ENCODE peak calls at places on chromosomes 12 and 14, in six cellular contexts. U, Z, F, O, M and A are unnamed samples.

GRCh38 chr14:33782923-33783322 is 168.0 kb downstream of the EGLN3 start:
- DNase-seq in U (no peak), Z (no peak), F (peak; percentile 20), O (no peak), M (no peak), A (no peak)

GRCh38 chr14:96592591-96593388 is 90.6 kb downstream of the PAPOLA start:
- DNase-seq in U (no peak), Z (peak; percentile 64), F (peak; percentile 67), O (no peak), M (peak; percentile 65), A (peak; percentile 94)

GRCh38 chr12:102833687-102834435 is 83.2 kb downstream of the PAH start:
- DNase-seq in U (no peak), Z (no peak), F (peak; percentile 75), O (no peak), M (no peak), A (no peak)

GRCh38 chr12:4996714-4997113 is 47.0 kb upstream of the KCNA5 start:
- DNase-seq in U (peak; percentile 49), Z (no peak), F (no peak), O (no peak), M (no peak), A (no peak)

GRCh38 chr14:99450266-99450665 is 30.4 kb downstream of the SETD3 start:
- DNase-seq in U (no peak), Z (no peak), F (no peak), O (no peak), M (no peak), A (no peak)

GRCh38 chr12:45634273-45634917 is 95.1 kb upstream of the ARID2 start:
- DNase-seq in U (no peak), Z (no peak), F (no peak), O (no peak), M (no peak), A (no peak)

GRCh38 chr12:102479099-102479887 is 1.1 kb downstream of the IGF1 start:
- DNase-seq in U (no peak), Z (no peak), F (no peak), O (no peak), M (no peak), A (no peak)

GRCh38 chr14:73746540-73747385 is 32.6 kb upstream of the PNMA1 start:
- DNase-seq in U (no peak), Z (no peak), F (no peak), O (no peak), M (no peak), A (no peak)

GRCh38 chr12:53049582-53050318 is at the start of gene TNS2:
- DNase-seq in U (peak; percentile 95), Z (peak; percentile 95), F (peak; percentile 69), O (peak; percentile 90), M (no peak), A (no peak)

GRCh38 chr12:6570264-6570887 is 2.3 kb upstream of the NOP2 start:
- DNase-seq in U (no peak), Z (peak; percentile 72), F (peak; percentile 65), O (no peak), M (peak; percentile 44), A (peak; percentile 50)

GRCh38 chr12:51293693-51294092 is 23.5 kb upstream of the SMAGP start:
- DNase-seq in U (no peak), Z (no peak), F (no peak), O (no peak), M (no peak), A (no peak)

GRCh38 chr12:52155048-52155868 is 36.6 kb downstream of the KRT80 start:
- DNase-seq in U (no peak), Z (no peak), F (no peak), O (no peak), M (no peak), A (no peak)

GRCh38 chr12:104057771-104058197 is 6.5 kb upstream of the HCFC2 start:
- DNase-seq in U (no peak), Z (no peak), F (no peak), O (no peak), M (no peak), A (no peak)

GRCh38 chr14:92962031-92962830 is 39.3 kb downstream of the CHGA start:
- DNase-seq in U (no peak), Z (peak; percentile 26), F (no peak), O (no peak), M (no peak), A (no peak)

GRCh38 chr12:93032748-93033147 is 103.7 kb upstream of the EEA1 start:
- DNase-seq in U (no peak), Z (no peak), F (no peak), O (no peak), M (no peak), A (no peak)

GRCh38 chr14:35533357-35534129 is 421 bp upstream of the INSM2 start:
- DNase-seq in U (no peak), Z (peak; percentile 69), F (peak; percentile 98), O (no peak), M (peak; percentile 59), A (peak; percentile 32)

GRCh38 chr14:90791481-90791880 is 24.7 kb downstream of the TTC7B start:
- DNase-seq in U (no peak), Z (no peak), F (no peak), O (no peak), M (no peak), A (no peak)

GRCh38 chr12:13986031-13986430 is 4.6 kb upstream of the GRIN2B start:
- DNase-seq in U (no peak), Z (no peak), F (no peak), O (no peak), M (no peak), A (no peak)

GRCh38 chr12:20620311-20620710 is 74.8 kb upstream of the SLCO1C1 start:
- DNase-seq in U (no peak), Z (no peak), F (no peak), O (no peak), M (no peak), A (no peak)
- TF ChIP-seq CTCF in U (no peak), Z (no peak), F (no peak), O (no peak), M (no peak), A (no peak)

DNA sequence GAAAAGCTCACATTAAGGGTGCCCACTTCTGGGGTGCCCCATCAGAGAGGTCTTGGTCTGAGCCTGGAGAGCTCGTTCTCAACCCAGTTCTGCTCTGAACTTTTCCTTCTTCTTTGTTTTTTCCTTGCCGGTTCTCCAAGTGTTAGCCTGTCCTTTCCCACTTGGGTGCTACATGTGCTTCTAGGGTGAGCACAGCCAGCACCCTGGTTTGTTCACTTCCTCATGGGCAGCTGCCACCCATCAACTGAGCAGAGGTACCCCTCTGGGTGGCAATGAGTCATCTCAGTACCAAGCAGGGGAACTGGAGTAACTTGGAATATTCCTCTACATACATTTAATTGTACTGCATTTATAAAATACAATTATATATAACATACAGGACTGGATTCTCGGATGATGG is 3.9 kb upstream of the SYNE3 start:
- DNase-seq in U (no peak), Z (no peak), F (no peak), O (no peak), M (no peak), A (no peak)
- TF ChIP-seq CTCF in U (no peak), Z (no peak), F (no peak), O (no peak), M (no peak), A (no peak)

DNA sequence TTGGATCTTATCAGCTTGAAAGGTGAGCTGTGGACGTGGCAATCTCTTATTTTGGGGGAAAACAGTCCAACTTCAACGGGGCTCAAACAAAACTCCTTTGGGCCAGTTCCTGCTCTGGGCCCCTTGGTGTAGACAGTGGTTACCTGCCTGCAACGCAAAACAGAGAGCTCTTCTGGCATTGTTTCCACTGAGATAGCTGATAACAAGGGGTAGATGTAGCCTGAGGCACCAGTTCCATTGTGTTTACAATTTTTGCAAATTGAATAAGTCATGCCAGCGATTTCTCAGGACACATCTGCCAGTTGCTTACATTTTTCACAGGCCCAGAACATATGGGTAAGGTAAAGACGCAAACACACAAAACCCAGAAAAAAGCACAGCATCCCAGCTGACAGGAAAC is 259.6 kb downstream of the AACS start:
- DNase-seq in U (no peak), Z (no peak), F (no peak), O (no peak), M (no peak), A (no peak)
- TF ChIP-seq CTCF in U (no peak), Z (no peak), F (no peak), O (no peak), M (no peak), A (no peak)

GRCh38 chr12:80068173-80068572 is 31.2 kb upstream of the OTOGL start:
- DNase-seq in U (no peak), Z (no peak), F (no peak), O (no peak), M (no peak), A (no peak)
- TF ChIP-seq CTCF in U (no peak), Z (no peak), F (no peak), O (no peak), M (no peak), A (no peak)